ENCODE peak calls at places on chromosomes 16 and 17, in nine cellular contexts. Z, C, Q, I, D, H, N, G and R are unnamed samples.

GRCh38 chr16:19127205-19127604 is 13.4 kb downstream of the ITPRIPL2 start:
- DNase-seq in D (no peak), N (no peak), G (no peak), I (no peak), H (no peak), C (no peak), Z (no peak), Q (no peak), R (no peak)

GRCh38 chr17:79946352-79947231 is 89.1 kb downstream of the TBC1D16 start:
- DNase-seq in G (no peak), I (peak; percentile 30), Z (no peak), D (no peak), C (no peak), H (no peak), N (no peak), Q (no peak), R (no peak)

GRCh38 chr17:77018504-77018903 is 122.3 kb upstream of the SEC14L1 start:
- DNase-seq in I (no peak), C (no peak), Z (no peak), N (no peak), D (no peak), G (no peak), Q (no peak), H (no peak), R (no peak)

GRCh38 chr17:7897773-7898172 is 9.2 kb downstream of the CHD3 start:
- DNase-seq in I (no peak), Z (no peak), Q (peak; percentile 39), G (no peak), C (peak; percentile 86), D (peak; percentile 77), H (no peak), N (no peak), R (no peak)

GRCh38 chr16:84308120-84308519 is 13.4 kb downstream of the WFDC1 start:
- DNase-seq in N (no peak), Q (peak; percentile 61), H (no peak), C (peak; percentile 74), Z (peak; percentile 10), I (peak; percentile 60), D (peak; percentile 73), G (no peak), R (no peak)

GRCh38 chr16:73095142-73095791 is 47.3 kb upstream of the ZFHX3 start:
- DNase-seq in I (no peak), D (no peak), N (no peak), G (no peak), H (no peak), Z (no peak), C (no peak), Q (no peak), R (no peak)

GRCh38 chr16:66483689-66484452 is 56.8 kb downstream of the BEAN1 start:
- DNase-seq in N (peak; percentile 21), H (no peak), C (peak; percentile 80), Z (peak; percentile 72), I (peak; percentile 87), D (peak; percentile 86), Q (peak; percentile 84), G (peak; percentile 64), R (peak; percentile 65)

GRCh38 chr17:1972429-1973160 is 52.5 kb downstream of the RTN4RL1 start:
- DNase-seq in N (no peak), I (no peak), Z (no peak), C (no peak), D (no peak), G (no peak), Q (no peak), H (no peak), R (no peak)

GRCh38 chr17:55641559-55642160 is 81.0 kb downstream of the TMEM100 start:
- DNase-seq in C (peak; percentile 81), Z (peak; percentile 42), N (peak; percentile 18), G (no peak), D (peak; percentile 52), I (peak; percentile 72), H (peak; percentile 21), Q (peak; percentile 74), R (no peak)

GRCh38 chr17:40298726-40299125 is 10.3 kb upstream of the RARA start:
- DNase-seq in Z (no peak), N (no peak), G (no peak), I (no peak), D (peak; percentile 71), Q (no peak), H (no peak), C (peak; percentile 18), R (no peak)

GRCh38 chr16:66881014-66881417 is 701 bp downstream of the PDP2 start:
- DNase-seq in N (no peak), D (no peak), Z (no peak), H (no peak), I (no peak), G (no peak), C (peak; percentile 57), Q (no peak), R (no peak)

GRCh38 chr17:75059369-75060345 is 12.6 kb downstream of the KCTD2 start:
- DNase-seq in D (peak; percentile 80), H (no peak), I (no peak), G (no peak), Z (no peak), C (peak; percentile 85), Q (no peak), N (no peak), R (no peak)

GRCh38 chr17:5561736-5562135 is 22.6 kb downstream of the NLRP1 start:
- DNase-seq in G (no peak), H (no peak), D (no peak), C (no peak), Q (no peak), Z (no peak), I (no peak), N (no peak), R (no peak)

GRCh38 chr17:74125160-74125559 is 78.3 kb upstream of the RPL38 start:
- DNase-seq in G (no peak), Q (no peak), Z (no peak), I (no peak), D (no peak), N (peak; percentile 85), H (no peak), C (no peak), R (no peak)

GRCh38 chr17:65556014-65556909 is 5.2 kb downstream of the AXIN2 start:
- DNase-seq in H (no peak), N (no peak), D (peak; percentile 62), C (peak; percentile 85), Q (peak; percentile 90), G (peak; percentile 86), I (peak; percentile 92), Z (peak; percentile 60), R (peak; percentile 93)